ENCODE peak calls at places on chromosomes 6 and 20, in nine cellular contexts. L is foreskin fibroblast, W is GM12878, Y is AG04450, X is IMR-90, A is PC-9, S is ovary, P is astrocyte of the spinal cord, E is PC-3. K is an unnamed sample.

GRCh38 chr20:11807070-11807741 is 110.5 kb upstream of the BTBD3 start:
- DNase-seq in L (peak; percentile 75), W (no peak), Y (peak; percentile 74), X (peak; percentile 93), A (peak; percentile 64), S (no peak), P (peak; percentile 92), E (peak; percentile 92), K (peak; percentile 84)

GRCh38 chr6:137231156-137231555 is 12.0 kb upstream of the IFNGR1 start:
- DNase-seq in L (no peak), W (no peak), Y (no peak), X (no peak), A (no peak), S (no peak), P (no peak), E (no peak), K (no peak)

GRCh38 chr20:2421247-2421646 is 40.5 kb downstream of the TGM6 start:
- DNase-seq in L (no peak), W (no peak), Y (no peak), X (no peak), A (no peak), S (no peak), P (no peak), E (peak; percentile 51), K (no peak)

GRCh38 chr20:44576297-44576696 is 6.1 kb upstream of the PKIG start:
- DNase-seq in L (peak; percentile 54), W (no peak), Y (no peak), X (peak; percentile 67), A (peak; percentile 42), S (no peak), P (peak; percentile 52), E (peak; percentile 65), K (peak; percentile 26)

GRCh38 chr6:115220760-115221159 is 839.9 kb downstream of the FRK start:
- DNase-seq in L (no peak), W (no peak), Y (no peak), X (no peak), A (no peak), S (no peak), P (no peak), E (no peak), K (no peak)

GRCh38 chr6:30263734-30264133 is 50.5 kb upstream of the TRIM26 start:
- DNase-seq in L (peak; percentile 72), W (no peak), Y (no peak), X (peak; percentile 72), A (peak; percentile 68), S (no peak), P (peak; percentile 38), E (peak; percentile 95), K (peak; percentile 95)

GRCh38 chr6:63899550-63899949 is 263.9 kb downstream of the PHF3 start:
- DNase-seq in L (peak; percentile 20), W (no peak), Y (no peak), X (peak; percentile 68), A (peak; percentile 41), S (no peak), P (peak; percentile 8), E (peak; percentile 67), K (peak; percentile 1)

GRCh38 chr6:73461537-73462350 is at the start of gene MTO1:
- DNase-seq in L (peak; percentile 90), W (no peak), Y (peak; percentile 70), X (peak; percentile 90), A (peak; percentile 84), S (peak; percentile 79), P (peak; percentile 93), E (peak; percentile 84), K (peak; percentile 90)

GRCh38 chr6:6026513-6027205 is 19.9 kb upstream of the NRN1 start:
- DNase-seq in L (no peak), W (no peak), Y (no peak), X (no peak), A (no peak), S (no peak), P (no peak), E (no peak), K (no peak)

GRCh38 chr6:105181981-105182515 is 2.2 kb upstream of the POPDC3 start:
- DNase-seq in L (no peak), W (no peak), Y (no peak), X (no peak), A (no peak), S (no peak), P (no peak), E (no peak), K (no peak)
- TF ChIP-seq CTCF in L (no peak), W (no peak), Y (no peak), X (no peak), A (no peak), S (no peak), P (no peak), E (no peak), K (no peak)

DNA sequence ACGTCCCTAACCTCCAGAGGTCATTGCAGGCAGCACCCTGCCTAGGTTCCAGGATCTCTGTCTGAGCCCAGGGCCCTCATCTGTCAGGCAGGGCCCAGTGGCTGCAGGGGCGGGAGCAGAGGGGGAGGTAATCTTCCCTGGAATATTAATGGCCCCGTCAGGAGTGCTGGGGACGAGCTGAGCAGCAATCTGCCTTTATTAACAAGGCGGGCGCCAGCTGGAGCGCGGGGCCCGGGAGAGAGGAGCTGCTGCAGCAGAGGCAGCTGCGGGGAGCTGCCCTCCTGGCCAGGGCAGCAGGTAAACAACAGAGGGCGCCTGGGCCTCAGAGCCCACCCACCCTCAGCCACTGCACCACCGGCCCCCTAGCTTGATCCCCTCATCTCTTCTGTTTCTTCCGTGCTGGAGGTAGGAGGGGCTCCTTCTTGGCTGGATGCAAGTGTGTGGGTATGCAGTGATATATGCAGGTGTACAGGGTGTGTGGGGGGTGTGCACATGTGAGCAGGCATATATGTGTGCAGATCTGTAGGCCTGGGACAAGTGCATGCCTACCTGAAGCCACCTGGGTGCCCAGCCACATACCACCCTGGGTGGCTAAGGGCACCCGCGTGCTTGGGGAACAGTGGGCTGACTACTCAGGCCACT is 131.8 kb upstream of the MLN start:
- DNase-seq in L (no peak), W (no peak), Y (no peak), X (no peak), A (no peak), S (no peak), P (no peak), E (no peak), K (no peak)
- TF ChIP-seq CTCF in L (no peak), W (no peak), Y (no peak), X (no peak), A (no peak), S (no peak), P (no peak), E (no peak), K (no peak)

DNA sequence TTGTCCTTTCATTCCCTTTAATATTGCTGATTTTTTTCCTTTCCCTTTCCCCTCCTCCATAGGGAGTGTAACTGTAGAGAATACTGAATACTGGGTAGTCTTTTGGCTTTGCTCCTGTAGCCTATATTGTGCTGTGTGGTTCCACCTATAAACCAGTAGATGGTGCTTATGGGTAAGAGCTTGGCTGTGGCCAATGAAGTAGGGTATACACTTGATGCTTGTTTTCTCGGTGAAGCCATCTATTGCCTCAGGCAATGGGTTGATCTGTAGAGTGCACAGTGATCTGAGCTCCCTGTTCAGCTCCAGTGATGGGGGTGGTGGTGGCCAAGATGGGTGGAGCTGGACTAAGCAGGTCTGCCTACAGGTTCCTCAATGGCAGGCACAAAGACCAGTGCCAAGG is 203.3 kb upstream of the IMPG1 start:
- DNase-seq in L (no peak), W (no peak), Y (no peak), X (no peak), A (no peak), S (no peak), P (no peak), E (peak; percentile 1), K (no peak)
- TF ChIP-seq CTCF in L (no peak), W (peak; percentile 25), Y (no peak), X (no peak), A (no peak), S (no peak), P (no peak), E (no peak), K (no peak)

GRCh38 chr6:106163446-106163965 is 77.4 kb downstream of the PRDM1 start:
- DNase-seq in L (peak; percentile 82), W (peak; percentile 69), Y (peak; percentile 58), X (peak; percentile 76), A (no peak), S (no peak), P (peak; percentile 91), E (no peak), K (peak; percentile 82)
- TF ChIP-seq CTCF in L (no peak), W (peak; percentile 22), Y (peak; percentile 17), X (peak; percentile 10), A (no peak), S (no peak), P (no peak), E (no peak), K (peak; percentile 29)

K was measured in HFFc6.